ENCODE peak calls at places on chromosomes 1 and 21, in seven cellular contexts. Q is sigmoid colon, U is GM23338, K is HCT116, V is Panc1, R is vagina, F is endothelial cell of umbilical vein. H is an unnamed sample.

GRCh38 chr1:196355206-196355786 is 252.9 kb downstream of the KCNT2 start:
- DNase-seq in Q (no peak), U (peak; percentile 50), K (no peak), V (no peak), R (no peak), F (peak; percentile 64), H (no peak)

GRCh38 chr1:69126761-69127160 is 441.0 kb upstream of the LRRC7 start:
- DNase-seq in Q (no peak), U (no peak), K (no peak), V (no peak), R (no peak), F (no peak), H (no peak)

GRCh38 chr21:33273044-33273443 is 6.9 kb downstream of the IL10RB start:
- DNase-seq in Q (no peak), U (no peak), K (no peak), V (no peak), R (no peak), F (peak; percentile 43), H (no peak)

GRCh38 chr1:92804721-92805169 is 19.8 kb upstream of the EVI5 start:
- DNase-seq in Q (peak; percentile 65), U (peak; percentile 91), K (peak; percentile 73), V (no peak), R (no peak), F (peak; percentile 97), H (no peak)

GRCh38 chr1:92211166-92211565 is 6.5 kb upstream of the C1orf146 start:
- DNase-seq in Q (no peak), U (no peak), K (no peak), V (no peak), R (no peak), F (no peak), H (no peak)

GRCh38 chr1:15954316-15954715 is 21.6 kb downstream of the ZBTB17 start:
- DNase-seq in Q (no peak), U (no peak), K (no peak), V (no peak), R (no peak), F (no peak), H (no peak)

GRCh38 chr1:236800623-236801022 is 5.5 kb downstream of the MTR start:
- DNase-seq in Q (no peak), U (no peak), K (no peak), V (no peak), R (no peak), F (no peak), H (no peak)

GRCh38 chr1:54488065-54488750 is 59.8 kb upstream of the ACOT11 start:
- DNase-seq in Q (peak; percentile 97), U (peak; percentile 96), K (peak; percentile 73), V (peak; percentile 12), R (no peak), F (peak; percentile 87), H (peak; percentile 94)

GRCh38 chr1:155978973-155979429 is 654 bp upstream of the ARHGEF2 start:
- DNase-seq in Q (peak; percentile 73), U (no peak), K (no peak), V (no peak), R (no peak), F (no peak), H (no peak)

GRCh38 chr1:3161130-3161840 is 92.3 kb downstream of the PRDM16 start:
- DNase-seq in Q (no peak), U (no peak), K (no peak), V (no peak), R (no peak), F (no peak), H (no peak)

GRCh38 chr1:85203573-85204169 is 2.9 kb upstream of the SYDE2 start:
- DNase-seq in Q (no peak), U (no peak), K (no peak), V (no peak), R (no peak), F (no peak), H (no peak)

GRCh38 chr1:37561794-37562132 is 5.0 kb downstream of the DNALI1 start:
- DNase-seq in Q (no peak), U (peak; percentile 66), K (peak; percentile 35), V (no peak), R (no peak), F (peak; percentile 15), H (no peak)

GRCh38 chr1:216742625-216743024 is 19.4 kb upstream of the ESRRG start:
- DNase-seq in Q (no peak), U (peak; percentile 22), K (no peak), V (no peak), R (no peak), F (no peak), H (no peak)

GRCh38 chr21:46667191-46667734 is 31.8 kb downstream of the PRMT2 start:
- DNase-seq in Q (no peak), U (peak; percentile 70), K (no peak), V (no peak), R (no peak), F (peak; percentile 21), H (no peak)

GRCh38 chr21:46667735-46668380 is 32.4 kb downstream of the PRMT2 start:
- DNase-seq in Q (no peak), U (peak; percentile 69), K (no peak), V (no peak), R (no peak), F (peak; percentile 22), H (no peak)

GRCh38 chr21:46664316-46664995 is 29.0 kb downstream of the PRMT2 start:
- DNase-seq in Q (no peak), U (no peak), K (no peak), V (no peak), R (no peak), F (no peak), H (no peak)

GRCh38 chr21:46665566-46665965 is 30.1 kb downstream of the PRMT2 start:
- DNase-seq in Q (no peak), U (no peak), K (no peak), V (no peak), R (no peak), F (no peak), H (no peak)

GRCh38 chr21:46668381-46668780 is 32.9 kb downstream of the PRMT2 start:
- DNase-seq in Q (no peak), U (no peak), K (no peak), V (no peak), R (no peak), F (no peak), H (no peak)
- H3K4me3 ChIP-seq in Q (no peak overlapping the region), U (peak overlapping the region; percentile 82), K (peak overlapping the region; percentile 60), V (peak overlapping the region; percentile 64), R (peak overlapping the region; percentile 45), F (no peak overlapping the region), H (peak overlapping the region; percentile 45)

DNA sequence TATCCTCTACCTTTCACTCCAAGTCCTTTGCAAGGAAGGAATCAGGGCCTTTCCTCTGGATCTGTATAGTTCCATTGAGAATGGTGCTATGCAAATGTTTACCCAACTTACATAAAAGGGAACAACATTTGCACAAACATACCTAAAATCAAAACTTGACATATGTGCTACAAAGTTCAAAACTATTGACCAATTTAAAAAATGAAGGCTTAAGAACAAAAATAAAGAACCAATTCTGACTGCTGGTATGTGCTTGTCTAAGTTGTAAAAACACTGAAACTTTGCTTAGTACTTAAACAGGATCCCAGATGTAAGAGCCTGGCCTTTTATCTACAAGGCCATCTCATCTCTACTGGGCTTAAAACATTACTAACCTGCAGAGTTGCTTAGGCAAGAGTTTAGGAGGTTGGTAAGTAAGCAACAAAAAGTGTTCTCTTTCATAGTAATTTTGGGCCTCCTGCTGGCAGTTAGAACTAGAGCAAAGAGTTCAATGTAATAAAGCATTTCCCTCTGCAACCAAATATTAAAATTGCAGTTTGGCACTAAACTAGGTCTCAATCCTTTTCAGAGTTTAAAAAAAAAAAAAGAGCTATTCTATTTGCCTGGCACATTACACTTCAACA is 2.0 kb downstream of the SCMH1 start:
- DNase-seq in Q (no peak), U (no peak), K (no peak), V (no peak), R (no peak), F (peak; percentile 65), H (no peak)
- TF ChIP-seq CTCF in Q (peak; percentile 19), U (no peak), K (no peak), V (peak; percentile 21), R (no peak), F (no peak), H (no peak)

DNA sequence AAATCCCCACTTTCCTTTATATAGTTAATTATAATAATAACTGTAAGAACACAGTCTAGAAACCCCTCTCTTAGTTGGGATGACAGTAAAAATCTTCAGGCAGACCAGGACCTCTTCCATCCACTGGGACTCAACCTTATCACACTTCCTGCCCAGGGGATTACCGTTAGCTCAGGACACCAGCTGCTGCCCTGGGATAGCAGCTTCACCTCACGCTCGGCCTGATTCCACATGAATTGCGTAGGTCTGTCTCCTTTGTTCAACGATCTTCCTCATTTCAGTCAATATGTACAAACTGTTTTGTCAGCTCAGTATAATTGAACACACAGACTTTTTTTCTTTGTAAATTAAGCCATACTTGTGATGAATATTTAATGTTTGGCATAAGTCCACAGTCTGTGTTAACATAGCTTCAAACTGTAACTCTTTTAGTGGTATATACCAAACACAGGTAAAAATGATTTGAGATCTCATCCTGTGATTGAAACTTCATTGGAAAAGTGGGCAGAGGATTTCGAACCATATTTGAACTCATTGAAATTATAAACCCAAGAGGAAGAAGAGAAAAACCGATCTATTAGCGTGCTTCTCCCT is 290.3 kb downstream of the GRIK1 start:
- DNase-seq in Q (no peak), U (no peak), K (no peak), V (no peak), R (no peak), F (no peak), H (no peak)
- TF ChIP-seq POLR2AphosphoS5 in Q (no peak), U (no peak), K (no peak), V (no peak), R (no peak), F (no peak), H (no peak)

GRCh38 chr1:234494049-234494448 is 15.1 kb upstream of the TARBP1 start:
- DNase-seq in Q (no peak), U (no peak), K (no peak), V (no peak), R (no peak), F (no peak), H (no peak)

GRCh38 chr1:234498448-234499118 is 19.6 kb upstream of the TARBP1 start:
- DNase-seq in Q (no peak), U (no peak), K (no peak), V (no peak), R (no peak), F (no peak), H (no peak)

GRCh38 chr1:234497589-234497988 is 18.6 kb upstream of the TARBP1 start:
- DNase-seq in Q (no peak), U (no peak), K (no peak), V (no peak), R (no peak), F (no peak), H (no peak)

GRCh38 chr1:234499119-234500039 is 20.4 kb upstream of the TARBP1 start:
- DNase-seq in Q (peak; percentile 96), U (peak; percentile 93), K (peak; percentile 62), V (peak; percentile 82), R (no peak), F (peak; percentile 84), H (peak; percentile 95)

DNA sequence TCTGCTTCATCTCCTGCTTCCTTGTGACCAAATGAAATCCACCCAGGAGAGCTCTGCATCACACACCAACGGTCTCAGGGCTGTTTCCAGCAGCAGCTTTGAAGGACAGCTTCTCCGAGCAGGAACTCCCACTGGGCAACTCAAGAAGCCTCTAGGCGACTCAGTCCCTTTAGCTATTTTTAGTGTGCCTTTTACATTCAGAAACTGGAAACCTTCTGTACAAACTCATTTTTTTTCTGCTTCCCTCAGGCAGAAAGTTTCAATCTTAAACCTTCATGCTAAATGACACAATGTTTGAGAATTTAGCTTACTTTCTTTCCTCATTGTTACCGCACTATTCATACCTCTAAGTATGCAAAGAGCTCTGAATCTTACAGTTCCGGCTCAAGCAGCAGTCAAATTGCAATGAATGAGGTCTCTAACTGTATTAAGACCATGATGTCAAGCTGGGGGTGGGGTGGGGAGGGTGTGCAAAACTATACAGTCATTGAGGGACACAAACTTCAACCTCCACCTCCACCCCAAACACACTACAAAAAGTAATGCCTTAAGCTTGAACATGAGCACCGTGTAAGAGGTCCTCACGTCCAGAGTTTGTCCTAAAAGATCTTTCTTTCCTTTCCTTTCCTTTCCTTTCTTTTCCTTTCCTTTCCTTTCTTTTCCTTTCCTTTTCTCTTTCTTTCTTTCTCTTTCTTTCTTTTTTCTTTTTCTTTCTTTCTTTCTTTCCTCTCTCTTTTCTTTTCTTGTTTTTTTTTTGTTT is 16.4 kb upstream of the TARBP1 start:
- DNase-seq in Q (no peak), U (no peak), K (no peak), V (no peak), R (no peak), F (no peak), H (no peak)
- H3K4me3 ChIP-seq in Q (no peak overlapping the region), U (no peak overlapping the region), K (no peak overlapping the region), V (no peak overlapping the region), R (no peak overlapping the region), F (no peak overlapping the region), H (no peak overlapping the region)